ENCODE peak calls at places on chromosomes 4 and X, in six cellular contexts. J is NCI-H510A; L is effector CD4-positive, alpha-beta T cell; Z is NCI-H2107; U is mucosa of gallbladder; A is RWPE1. G is an unnamed sample.

GRCh38 chrX:132209527-132209926 is 9.7 kb downstream of the RAP2C start:
- DNase-seq in J (no peak), L (no peak), Z (no peak), U (no peak), A (no peak), G (no peak)

GRCh38 chr4:142155347-142155746 is 519.0 kb downstream of the IL15 start:
- DNase-seq in J (no peak), L (no peak), Z (no peak), U (no peak), A (no peak), G (no peak)

GRCh38 chr4:74117024-74117534 is 18.1 kb upstream of the CXCL2 start:
- DNase-seq in J (peak), L (no peak), Z (no peak), U (peak), A (no peak), G (no peak)

GRCh38 chr4:169492436-169493163 is 119.8 kb downstream of the NEK1 start:
- DNase-seq in J (no peak), L (no peak), Z (no peak), U (peak), A (peak), G (no peak)

GRCh38 chrX:10602646-10603045 is 17.7 kb downstream of the MID1 start:
- DNase-seq in J (no peak), L (no peak), Z (no peak), U (no peak), A (no peak), G (no peak)

GRCh38 chr4:86482851-86483490 is 111.1 kb upstream of the PTPN13 start:
- DNase-seq in J (no peak), L (no peak), Z (no peak), U (no peak), A (no peak), G (no peak)

GRCh38 chr4:75886104-75886503 is 16.1 kb downstream of the PPEF2 start:
- DNase-seq in J (no peak), L (no peak), Z (no peak), U (no peak), A (no peak), G (no peak)

GRCh38 chr4:80112236-80112635 is 39.2 kb upstream of the ANTXR2 start:
- DNase-seq in J (no peak), L (no peak), Z (no peak), U (no peak), A (no peak), G (no peak)

GRCh38 chr4:38058186-38058585 is 98.0 kb downstream of the PTTG2 start:
- DNase-seq in J (no peak), L (no peak), Z (no peak), U (no peak), A (no peak), G (no peak)

GRCh38 chr4:22668301-22668700 is 24.4 kb upstream of the GBA3 start:
- DNase-seq in J (no peak), L (no peak), Z (no peak), U (no peak), A (no peak), G (no peak)

GRCh38 chrX:110180176-110180927 is 137.5 kb downstream of the AMMECR1 start:
- DNase-seq in J (no peak), L (no peak), Z (no peak), U (no peak), A (peak), G (no peak)

GRCh38 chr4:92406488-92406887 is 102.7 kb downstream of the GRID2 start:
- DNase-seq in J (no peak), L (no peak), Z (no peak), U (no peak), A (no peak), G (no peak)

GRCh38 chrX:43559643-43560042 is 96.5 kb upstream of the MAOA start:
- DNase-seq in J (peak), L (no peak), Z (no peak), U (peak), A (peak), G (peak)

GRCh38 chrX:148459343-148459742 is 41.1 kb upstream of the AFF2 start:
- DNase-seq in J (no peak), L (no peak), Z (no peak), U (no peak), A (no peak), G (no peak)

GRCh38 chr4:135515295-135515694 is 1313.7 kb upstream of the PABPC4L start:
- DNase-seq in J (no peak), L (no peak), Z (no peak), U (no peak), A (no peak), G (no peak)

GRCh38 chr4:76585270-76585669 is 150.2 kb downstream of the SHROOM3 start:
- DNase-seq in J (no peak), L (no peak), Z (no peak), U (no peak), A (no peak), G (no peak)

GRCh38 chrX:71514367-71515038 is 18.4 kb upstream of the OGT start:
- DNase-seq in J (no peak), L (no peak), Z (no peak), U (no peak), A (no peak), G (no peak)

GRCh38 chr4:83207497-83208105 is 77.0 kb downstream of the COQ2 start:
- DNase-seq in J (no peak), L (no peak), Z (no peak), U (no peak), A (peak), G (no peak)

GRCh38 chr4:140691369-140691768 is 64.8 kb downstream of the TBC1D9 start:
- DNase-seq in J (no peak), L (no peak), Z (no peak), U (no peak), A (no peak), G (no peak)

GRCh38 chr4:166049036-166049435 is 176.0 kb downstream of the TLL1 start:
- DNase-seq in J (no peak), L (no peak), Z (no peak), U (no peak), A (no peak), G (no peak)

GRCh38 chrX:68998716-68999115 is 166.5 kb downstream of the PJA1 start:
- DNase-seq in J (no peak), L (no peak), Z (no peak), U (peak), A (no peak), G (no peak)

GRCh38 chrX:37468111-37468739 is 103.2 kb upstream of the LANCL3 start:
- DNase-seq in J (no peak), L (no peak), Z (no peak), U (no peak), A (no peak), G (no peak)

GRCh38 chr4:38601916-38602291 is 62.1 kb upstream of the KLF3 start:
- DNase-seq in J (no peak), L (no peak), Z (no peak), U (no peak), A (no peak), G (no peak)

GRCh38 chr4:55458164-55458563 is 62.4 kb downstream of the TMEM165 start:
- DNase-seq in J (no peak), L (no peak), Z (no peak), U (no peak), A (peak), G (no peak)

GRCh38 chr4:2977116-2978097 is 14.0 kb downstream of the GRK4 start:
- DNase-seq in J (peak), L (no peak), Z (no peak), U (no peak), A (peak), G (no peak)

GRCh38 chrX:29397506-29397905 is 810.3 kb downstream of the IL1RAPL1 start:
- DNase-seq in J (no peak), L (no peak), Z (no peak), U (no peak), A (no peak), G (no peak)

GRCh38 chrX:31199770-31200114 is 127.9 kb upstream of the FTHL17 start:
- DNase-seq in J (no peak), L (no peak), Z (no peak), U (no peak), A (no peak), G (no peak)

GRCh38 chr4:70830054-70830453 is 9.6 kb downstream of the GRSF1 start:
- DNase-seq in J (no peak), L (no peak), Z (no peak), U (no peak), A (no peak), G (no peak)

GRCh38 chrX:79367907-79368306 is 773 bp upstream of the ITM2A start:
- DNase-seq in J (no peak), L (no peak), Z (no peak), U (no peak), A (no peak), G (no peak)

GRCh38 chrX:134688181-134688580 is 29.9 kb upstream of the PLAC1 start:
- DNase-seq in J (no peak), L (no peak), Z (no peak), U (no peak), A (no peak), G (no peak)

GRCh38 chr4:143559757-143560147 is 46.2 kb downstream of the SMARCA5 start:
- DNase-seq in J (peak), L (no peak), Z (no peak), U (no peak), A (no peak), G (peak)

GRCh38 chrX:141176586-141177451 is at the start of gene LDOC1:
- DNase-seq in J (peak), L (peak), Z (peak), U (peak), A (peak), G (peak)

GRCh38 chrX:2511326-2511725 is 10.6 kb upstream of the DHRSX start:
- DNase-seq in J (no peak), L (no peak), Z (no peak), U (no peak), A (no peak), G (no peak)

GRCh38 chr4:128388352-128388630 is 100.7 kb upstream of the PGRMC2 start:
- DNase-seq in J (no peak), L (no peak), Z (no peak), U (no peak), A (no peak), G (no peak)

GRCh38 chrX:9464435-9465371 is at the start of gene TBL1X:
- DNase-seq in J (peak), L (peak), Z (peak), U (peak), A (no peak), G (no peak)

GRCh38 chrX:123860983-123861382 is 1.1 kb downstream of the XIAP start:
- DNase-seq in J (no peak), L (no peak), Z (no peak), U (no peak), A (no peak), G (no peak)

G was measured in T follicular helper cell.